ENCODE peak calls at places on chromosomes 11 and 22, in nine cellular contexts. One of them, this sample, is unnamed.

GRCh38 chr11:71153005-71153395 is 99.4 kb downstream of the SHANK2 start:
- DNase-seq in WTC11: peak
- DNase-seq in body of pancreas: peak
- DNase-seq in foreskin keratinocyte: peak
- DNase-seq in fibroblast of lung: peak
- DNase-seq in fibroblast of villous mesenchyme: peak
- DNase-seq in endothelial cell: no peak
- DNase-seq in left ventricle myocardium inferior: no peak
- DNase-seq in osteocyte: no peak
- DNase-seq in this sample: no peak

GRCh38 chr22:41405588-41405987 is 23.8 kb downstream of the TEF start:
- DNase-seq in WTC11: no peak
- DNase-seq in body of pancreas: no peak
- DNase-seq in foreskin keratinocyte: no peak
- DNase-seq in fibroblast of lung: no peak
- DNase-seq in fibroblast of villous mesenchyme: no peak
- DNase-seq in endothelial cell: no peak
- DNase-seq in left ventricle myocardium inferior: no peak
- DNase-seq in osteocyte: no peak
- DNase-seq in this sample: peak

GRCh38 chr11:21625982-21626381 is 566.9 kb upstream of the ANO5 start:
- DNase-seq in WTC11: no peak
- DNase-seq in body of pancreas: peak
- DNase-seq in foreskin keratinocyte: peak
- DNase-seq in fibroblast of lung: no peak
- DNase-seq in fibroblast of villous mesenchyme: no peak
- DNase-seq in endothelial cell: no peak
- DNase-seq in left ventricle myocardium inferior: no peak
- DNase-seq in osteocyte: no peak
- DNase-seq in this sample: no peak

GRCh38 chr11:3129591-3130268 is 35.4 kb downstream of the OSBPL5 start:
- DNase-seq in WTC11: peak
- DNase-seq in body of pancreas: no peak
- DNase-seq in foreskin keratinocyte: no peak
- DNase-seq in fibroblast of lung: no peak
- DNase-seq in fibroblast of villous mesenchyme: no peak
- DNase-seq in endothelial cell: no peak
- DNase-seq in left ventricle myocardium inferior: peak
- DNase-seq in osteocyte: no peak
- DNase-seq in this sample: no peak

GRCh38 chr22:24400726-24401596 is 26.4 kb upstream of the ADORA2A start:
- DNase-seq in WTC11: no peak
- DNase-seq in body of pancreas: no peak
- DNase-seq in foreskin keratinocyte: no peak
- DNase-seq in fibroblast of lung: peak
- DNase-seq in fibroblast of villous mesenchyme: peak
- DNase-seq in endothelial cell: no peak
- DNase-seq in left ventricle myocardium inferior: no peak
- DNase-seq in osteocyte: no peak
- DNase-seq in this sample: no peak

GRCh38 chr11:47351159-47352126 is 1.1 kb downstream of the MYBPC3 start:
- DNase-seq in WTC11: no peak
- DNase-seq in body of pancreas: peak
- DNase-seq in foreskin keratinocyte: no peak
- DNase-seq in fibroblast of lung: no peak
- DNase-seq in fibroblast of villous mesenchyme: no peak
- DNase-seq in endothelial cell: no peak
- DNase-seq in left ventricle myocardium inferior: peak
- DNase-seq in osteocyte: no peak
- DNase-seq in this sample: no peak

GRCh38 chr22:29308791-29309262 is 2.4 kb downstream of the GAS2L1 start:
- DNase-seq in WTC11: no peak
- DNase-seq in body of pancreas: no peak
- DNase-seq in foreskin keratinocyte: peak
- DNase-seq in fibroblast of lung: peak
- DNase-seq in fibroblast of villous mesenchyme: peak
- DNase-seq in endothelial cell: no peak
- DNase-seq in left ventricle myocardium inferior: no peak
- DNase-seq in osteocyte: no peak
- DNase-seq in this sample: peak

GRCh38 chr22:47610766-47611165 is 848.3 kb downstream of the TBC1D22A start:
- DNase-seq in WTC11: no peak
- DNase-seq in body of pancreas: no peak
- DNase-seq in foreskin keratinocyte: no peak
- DNase-seq in fibroblast of lung: no peak
- DNase-seq in fibroblast of villous mesenchyme: no peak
- DNase-seq in endothelial cell: no peak
- DNase-seq in left ventricle myocardium inferior: no peak
- DNase-seq in osteocyte: no peak
- DNase-seq in this sample: no peak

GRCh38 chr11:1222491-1223345 is at the start of gene MUC5B:
- DNase-seq in WTC11: peak
- DNase-seq in body of pancreas: peak
- DNase-seq in foreskin keratinocyte: no peak
- DNase-seq in fibroblast of lung: no peak
- DNase-seq in fibroblast of villous mesenchyme: no peak
- DNase-seq in endothelial cell: no peak
- DNase-seq in left ventricle myocardium inferior: no peak
- DNase-seq in osteocyte: peak
- DNase-seq in this sample: peak

GRCh38 chr11:87779276-87780067 is 395.8 kb downstream of the RAB38 start:
- DNase-seq in WTC11: no peak
- DNase-seq in body of pancreas: peak
- DNase-seq in foreskin keratinocyte: no peak
- DNase-seq in fibroblast of lung: no peak
- DNase-seq in fibroblast of villous mesenchyme: no peak
- DNase-seq in endothelial cell: no peak
- DNase-seq in left ventricle myocardium inferior: no peak
- DNase-seq in osteocyte: no peak
- DNase-seq in this sample: no peak

GRCh38 chr11:128334311-128335044 is 252.9 kb downstream of the ETS1 start:
- DNase-seq in WTC11: no peak
- DNase-seq in body of pancreas: no peak
- DNase-seq in foreskin keratinocyte: no peak
- DNase-seq in fibroblast of lung: no peak
- DNase-seq in fibroblast of villous mesenchyme: no peak
- DNase-seq in endothelial cell: peak
- DNase-seq in left ventricle myocardium inferior: peak
- DNase-seq in osteocyte: no peak
- DNase-seq in this sample: no peak

GRCh38 chr22:17536269-17536668 is 27.0 kb upstream of the SLC25A18 start:
- DNase-seq in WTC11: no peak
- DNase-seq in body of pancreas: no peak
- DNase-seq in foreskin keratinocyte: no peak
- DNase-seq in fibroblast of lung: no peak
- DNase-seq in fibroblast of villous mesenchyme: no peak
- DNase-seq in endothelial cell: no peak
- DNase-seq in left ventricle myocardium inferior: no peak
- DNase-seq in osteocyte: no peak
- DNase-seq in this sample: no peak

GRCh38 chr11:130139401-130139800 is 20.2 kb upstream of the ST14 start:
- DNase-seq in WTC11: no peak
- DNase-seq in body of pancreas: no peak
- DNase-seq in foreskin keratinocyte: no peak
- DNase-seq in fibroblast of lung: no peak
- DNase-seq in fibroblast of villous mesenchyme: no peak
- DNase-seq in endothelial cell: no peak
- DNase-seq in left ventricle myocardium inferior: peak
- DNase-seq in osteocyte: no peak
- DNase-seq in this sample: no peak

DNA sequence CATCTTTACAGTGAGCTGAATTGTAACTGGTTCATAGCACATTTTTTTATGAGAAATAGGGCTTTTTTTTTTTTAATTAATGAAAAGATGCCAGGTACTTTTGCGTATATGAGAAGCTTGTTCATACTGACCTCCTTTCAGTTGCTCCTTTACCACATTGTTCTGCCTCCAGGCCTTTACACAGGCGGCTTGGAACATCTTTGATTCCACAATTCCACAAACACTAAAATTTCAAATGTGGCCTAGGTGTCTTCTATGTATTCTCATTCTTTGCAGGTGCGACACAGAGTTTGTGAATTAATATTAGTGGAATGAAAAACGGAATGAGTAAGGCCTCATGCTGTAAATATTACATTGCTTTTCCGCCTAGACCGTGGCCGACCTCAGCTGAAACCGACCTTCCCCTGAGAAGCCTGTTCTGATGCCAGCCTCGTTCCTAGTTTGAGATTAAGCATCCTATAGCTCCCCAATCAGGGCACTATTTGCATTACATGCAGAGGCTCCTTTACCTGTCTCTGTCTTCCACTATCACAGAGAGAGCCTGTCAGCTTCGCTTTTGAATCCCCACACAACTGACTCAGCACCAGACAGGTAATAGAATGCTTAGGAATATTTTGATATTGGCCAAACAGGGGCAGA is 125.8 kb downstream of the LDLRAD3 start:
- DNase-seq in WTC11: peak
- DNase-seq in body of pancreas: no peak
- DNase-seq in foreskin keratinocyte: peak
- DNase-seq in fibroblast of lung: no peak
- DNase-seq in fibroblast of villous mesenchyme: no peak
- DNase-seq in endothelial cell: peak
- DNase-seq in left ventricle myocardium inferior: no peak
- DNase-seq in osteocyte: no peak
- DNase-seq in this sample: no peak
- TF ChIP-seq CTCF in WTC11: no peak
- TF ChIP-seq CTCF in body of pancreas: no peak
- TF ChIP-seq CTCF in foreskin keratinocyte: peak
- TF ChIP-seq CTCF in fibroblast of lung: no peak
- TF ChIP-seq CTCF in fibroblast of villous mesenchyme: no peak
- TF ChIP-seq CTCF in endothelial cell: no peak
- TF ChIP-seq CTCF in left ventricle myocardium inferior: no peak
- TF ChIP-seq CTCF in osteocyte: peak
- TF ChIP-seq CTCF in this sample: no peak

DNA sequence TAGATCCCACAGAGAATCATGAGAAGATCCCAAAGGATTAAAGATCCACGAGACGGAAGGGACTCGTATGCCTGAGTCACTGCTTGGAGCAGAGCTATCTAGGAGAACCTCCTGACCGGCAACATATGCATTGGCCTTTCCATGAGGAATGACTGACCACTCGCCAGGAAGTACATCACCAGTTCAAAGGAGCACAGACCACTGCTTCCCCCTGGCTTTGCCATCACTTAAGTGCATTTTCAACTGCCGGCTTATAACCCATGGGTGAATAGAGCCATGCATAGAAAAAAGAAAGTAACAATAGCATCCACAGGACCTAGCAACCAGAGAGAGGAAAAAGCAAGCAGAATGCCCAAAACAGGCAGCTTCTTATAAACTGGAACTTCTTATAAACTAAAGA is 98.3 kb upstream of the ZC3H12C start:
- DNase-seq in WTC11: no peak
- DNase-seq in body of pancreas: no peak
- DNase-seq in foreskin keratinocyte: no peak
- DNase-seq in fibroblast of lung: no peak
- DNase-seq in fibroblast of villous mesenchyme: no peak
- DNase-seq in endothelial cell: no peak
- DNase-seq in left ventricle myocardium inferior: no peak
- DNase-seq in osteocyte: no peak
- DNase-seq in this sample: no peak
- TF ChIP-seq CTCF in WTC11: no peak
- TF ChIP-seq CTCF in body of pancreas: no peak
- TF ChIP-seq CTCF in foreskin keratinocyte: no peak
- TF ChIP-seq CTCF in fibroblast of lung: no peak
- TF ChIP-seq CTCF in fibroblast of villous mesenchyme: no peak
- TF ChIP-seq CTCF in endothelial cell: no peak
- TF ChIP-seq CTCF in left ventricle myocardium inferior: no peak
- TF ChIP-seq CTCF in osteocyte: no peak
- TF ChIP-seq CTCF in this sample: no peak

DNA sequence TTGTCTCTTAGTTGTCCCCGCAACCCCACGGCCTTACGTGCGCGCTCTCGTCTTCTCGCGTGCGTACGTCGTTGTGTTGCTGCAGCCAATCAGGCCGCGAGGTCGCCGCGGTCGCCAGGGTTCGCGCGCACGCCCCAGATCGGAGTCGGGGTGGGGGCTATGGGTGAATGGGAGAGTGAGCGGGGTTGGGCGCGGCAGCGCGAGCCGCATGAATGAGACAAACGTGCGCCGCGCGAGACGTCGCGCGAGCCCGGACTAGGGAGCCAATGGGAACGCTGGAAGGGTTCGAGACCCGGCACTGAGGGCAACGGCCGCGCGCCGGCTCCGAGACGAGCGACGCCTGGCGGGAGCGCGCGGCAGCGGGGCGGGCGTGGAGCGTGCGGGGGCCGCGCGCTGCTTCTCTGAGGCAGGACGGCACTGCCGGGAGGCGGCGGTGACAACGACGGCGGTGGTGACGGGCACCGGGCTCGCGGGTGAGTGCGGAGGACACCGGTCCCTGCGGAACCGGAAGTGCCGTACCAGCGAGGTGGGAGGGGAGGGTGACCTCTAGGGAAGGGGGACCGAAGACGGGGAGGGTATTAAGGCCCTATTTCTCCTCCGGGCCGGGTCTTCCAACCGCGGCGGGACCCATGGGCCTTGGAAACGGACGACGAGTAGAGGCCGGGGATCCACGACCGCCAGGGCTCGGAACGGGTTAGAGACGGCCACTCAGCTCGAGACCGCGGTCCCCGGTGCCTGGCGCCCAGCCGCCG is at the start of gene ZDHHC5:
- DNase-seq in WTC11: peak
- DNase-seq in body of pancreas: peak
- DNase-seq in foreskin keratinocyte: peak
- DNase-seq in fibroblast of lung: peak
- DNase-seq in fibroblast of villous mesenchyme: peak
- DNase-seq in endothelial cell: peak
- DNase-seq in left ventricle myocardium inferior: peak
- DNase-seq in osteocyte: peak
- DNase-seq in this sample: peak
- TF ChIP-seq CTCF in WTC11: peak
- TF ChIP-seq CTCF in body of pancreas: peak
- TF ChIP-seq CTCF in foreskin keratinocyte: peak
- TF ChIP-seq CTCF in fibroblast of lung: peak
- TF ChIP-seq CTCF in fibroblast of villous mesenchyme: peak
- TF ChIP-seq CTCF in endothelial cell: peak
- TF ChIP-seq CTCF in left ventricle myocardium inferior: peak
- TF ChIP-seq CTCF in osteocyte: peak
- TF ChIP-seq CTCF in this sample: peak

GRCh38 chr11:114914231-114915005 is 236.1 kb downstream of the NXPE2 start:
- DNase-seq in WTC11: no peak
- DNase-seq in body of pancreas: no peak
- DNase-seq in foreskin keratinocyte: no peak
- DNase-seq in fibroblast of lung: no peak
- DNase-seq in fibroblast of villous mesenchyme: no peak
- DNase-seq in endothelial cell: no peak
- DNase-seq in left ventricle myocardium inferior: no peak
- DNase-seq in osteocyte: no peak
- DNase-seq in this sample: no peak

GRCh38 chr11:114912826-114913225 is 234.5 kb downstream of the NXPE2 start:
- DNase-seq in WTC11: no peak
- DNase-seq in body of pancreas: no peak
- DNase-seq in foreskin keratinocyte: no peak
- DNase-seq in fibroblast of lung: no peak
- DNase-seq in fibroblast of villous mesenchyme: no peak
- DNase-seq in endothelial cell: no peak
- DNase-seq in left ventricle myocardium inferior: no peak
- DNase-seq in osteocyte: no peak
- DNase-seq in this sample: no peak

DNA sequence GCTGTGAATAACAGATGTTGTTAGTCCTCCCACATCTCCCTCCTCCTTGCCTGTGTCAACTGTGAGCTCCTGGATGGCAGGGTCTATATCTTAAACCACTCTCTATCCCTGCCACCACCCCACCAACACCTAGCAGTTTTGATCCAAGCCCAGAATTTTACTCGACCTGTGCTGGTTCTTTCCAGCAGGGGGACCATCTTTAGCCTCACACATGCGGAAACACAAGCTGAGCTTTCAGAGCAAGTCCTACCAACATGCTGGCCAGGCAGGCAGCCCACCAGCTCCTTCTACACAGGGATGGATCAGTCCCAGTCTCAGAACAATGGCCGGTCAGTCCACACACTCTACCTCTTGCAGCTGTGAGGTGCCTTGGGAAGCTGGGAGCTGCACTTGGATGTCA is 231.5 kb downstream of the NXPE2 start:
- DNase-seq in WTC11: peak
- DNase-seq in body of pancreas: no peak
- DNase-seq in foreskin keratinocyte: no peak
- DNase-seq in fibroblast of lung: no peak
- DNase-seq in fibroblast of villous mesenchyme: no peak
- DNase-seq in endothelial cell: peak
- DNase-seq in left ventricle myocardium inferior: no peak
- DNase-seq in osteocyte: no peak
- DNase-seq in this sample: no peak
- TF ChIP-seq CTCF in WTC11: peak
- TF ChIP-seq CTCF in body of pancreas: no peak
- TF ChIP-seq CTCF in foreskin keratinocyte: no peak
- TF ChIP-seq CTCF in fibroblast of lung: no peak
- TF ChIP-seq CTCF in fibroblast of villous mesenchyme: no peak
- TF ChIP-seq CTCF in endothelial cell: no peak
- TF ChIP-seq CTCF in left ventricle myocardium inferior: no peak
- TF ChIP-seq CTCF in osteocyte: no peak
- TF ChIP-seq CTCF in this sample: no peak

This sample was measured in GM20000.